ENCODE peak calls at places on chromosomes 11 and 22, in six cellular contexts. One of them, this sample, is unnamed.
A peak's percentile ranks its signal among the peaks of the same experiment; 100 is the strongest.

GRCh38 chr22:27990879-27991278 is 71.8 kb upstream of the PITPNB start:
- DNase-seq in endodermal cell: peak; percentile 95
- DNase-seq in psoas muscle: peak; percentile 90
- DNase-seq in colonic mucosa: peak; percentile 27
- DNase-seq in A549: peak; percentile 13
- DNase-seq in tibial artery: peak; percentile 86
- DNase-seq in this sample: peak; percentile 32

GRCh38 chr11:117995472-117995871 is 9.3 kb downstream of the IL10RA start:
- DNase-seq in endodermal cell: no peak
- DNase-seq in psoas muscle: no peak
- DNase-seq in colonic mucosa: no peak
- DNase-seq in A549: no peak
- DNase-seq in tibial artery: no peak
- DNase-seq in this sample: no peak

GRCh38 chr11:61362542-61362875 is 335 bp downstream of the TMEM138 start:
- DNase-seq in endodermal cell: no peak
- DNase-seq in psoas muscle: no peak
- DNase-seq in colonic mucosa: peak; percentile 32
- DNase-seq in A549: peak; percentile 49
- DNase-seq in tibial artery: no peak
- DNase-seq in this sample: no peak

GRCh38 chr11:108414958-108415357 is 52.4 kb downstream of the C11orf65 start:
- DNase-seq in endodermal cell: no peak
- DNase-seq in psoas muscle: no peak
- DNase-seq in colonic mucosa: no peak
- DNase-seq in A549: no peak
- DNase-seq in tibial artery: no peak
- DNase-seq in this sample: no peak

GRCh38 chr11:22707119-22707899 is 40.9 kb downstream of the GAS2 start:
- DNase-seq in endodermal cell: no peak
- DNase-seq in psoas muscle: no peak
- DNase-seq in colonic mucosa: no peak
- DNase-seq in A549: no peak
- DNase-seq in tibial artery: no peak
- DNase-seq in this sample: no peak

GRCh38 chr11:114448749-114449484 is 9.7 kb downstream of the REXO2 start:
- DNase-seq in endodermal cell: no peak
- DNase-seq in psoas muscle: no peak
- DNase-seq in colonic mucosa: no peak
- DNase-seq in A549: no peak
- DNase-seq in tibial artery: no peak
- DNase-seq in this sample: no peak

GRCh38 chr11:112195906-112196305 is 20.6 kb downstream of the BCO2 start:
- DNase-seq in endodermal cell: no peak
- DNase-seq in psoas muscle: no peak
- DNase-seq in colonic mucosa: no peak
- DNase-seq in A549: no peak
- DNase-seq in tibial artery: no peak
- DNase-seq in this sample: no peak

GRCh38 chr11:1344056-1344635 is 34.7 kb upstream of the TOLLIP start:
- DNase-seq in endodermal cell: no peak
- DNase-seq in psoas muscle: no peak
- DNase-seq in colonic mucosa: peak; percentile 14
- DNase-seq in A549: no peak
- DNase-seq in tibial artery: peak; percentile 51
- DNase-seq in this sample: no peak

GRCh38 chr22:23248583-23248982 is 68.3 kb downstream of the BCR start:
- DNase-seq in endodermal cell: no peak
- DNase-seq in psoas muscle: peak; percentile 20
- DNase-seq in colonic mucosa: no peak
- DNase-seq in A549: no peak
- DNase-seq in tibial artery: no peak
- DNase-seq in this sample: no peak

GRCh38 chr11:56885182-56885581 is 103.5 kb upstream of the OR5AK2 start:
- DNase-seq in endodermal cell: peak; percentile 54
- DNase-seq in psoas muscle: no peak
- DNase-seq in colonic mucosa: peak; percentile 80
- DNase-seq in A549: no peak
- DNase-seq in tibial artery: no peak
- DNase-seq in this sample: no peak

GRCh38 chr11:84719935-84720577 is 907.1 kb downstream of the DLG2 start:
- DNase-seq in endodermal cell: peak; percentile 84
- DNase-seq in psoas muscle: peak; percentile 58
- DNase-seq in colonic mucosa: peak; percentile 17
- DNase-seq in A549: no peak
- DNase-seq in tibial artery: no peak
- DNase-seq in this sample: peak; percentile 28

GRCh38 chr22:35523167-35523928 is 17.3 kb upstream of the RASD2 start:
- DNase-seq in endodermal cell: no peak
- DNase-seq in psoas muscle: no peak
- DNase-seq in colonic mucosa: peak; percentile 35
- DNase-seq in A549: no peak
- DNase-seq in tibial artery: no peak
- DNase-seq in this sample: no peak

GRCh38 chr11:8531312-8531711 is 62.7 kb downstream of the STK33 start:
- DNase-seq in endodermal cell: no peak
- DNase-seq in psoas muscle: no peak
- DNase-seq in colonic mucosa: no peak
- DNase-seq in A549: no peak
- DNase-seq in tibial artery: no peak
- DNase-seq in this sample: no peak

GRCh38 chr11:108241370-108242037 is 18.6 kb downstream of the ATM start:
- DNase-seq in endodermal cell: no peak
- DNase-seq in psoas muscle: no peak
- DNase-seq in colonic mucosa: no peak
- DNase-seq in A549: no peak
- DNase-seq in tibial artery: no peak
- DNase-seq in this sample: no peak

GRCh38 chr11:35165416-35166368 is 26.7 kb downstream of the CD44 start:
- DNase-seq in endodermal cell: no peak
- DNase-seq in psoas muscle: no peak
- DNase-seq in colonic mucosa: peak; percentile 56
- DNase-seq in A549: no peak
- DNase-seq in tibial artery: no peak
- DNase-seq in this sample: no peak

GRCh38 chr11:35702126-35702525 is 39.6 kb downstream of the TRIM44 start:
- DNase-seq in endodermal cell: no peak
- DNase-seq in psoas muscle: peak; percentile 32
- DNase-seq in colonic mucosa: no peak
- DNase-seq in A549: no peak
- DNase-seq in tibial artery: no peak
- DNase-seq in this sample: no peak

GRCh38 chr22:33891455-33891854 is 28.8 kb downstream of the LARGE1 start:
- DNase-seq in endodermal cell: no peak
- DNase-seq in psoas muscle: no peak
- DNase-seq in colonic mucosa: no peak
- DNase-seq in A549: no peak
- DNase-seq in tibial artery: no peak
- DNase-seq in this sample: no peak

GRCh38 chr11:128711136-128711535 is 17.3 kb downstream of the FLI1 start:
- DNase-seq in endodermal cell: no peak
- DNase-seq in psoas muscle: no peak
- DNase-seq in colonic mucosa: no peak
- DNase-seq in A549: no peak
- DNase-seq in tibial artery: no peak
- DNase-seq in this sample: no peak

GRCh38 chr11:84583106-84583505 is 1044.0 kb downstream of the DLG2 start:
- DNase-seq in endodermal cell: no peak
- DNase-seq in psoas muscle: no peak
- DNase-seq in colonic mucosa: no peak
- DNase-seq in A549: no peak
- DNase-seq in tibial artery: no peak
- DNase-seq in this sample: no peak

GRCh38 chr11:27839226-27839913 is 139.1 kb upstream of the BDNF start:
- DNase-seq in endodermal cell: no peak
- DNase-seq in psoas muscle: no peak
- DNase-seq in colonic mucosa: no peak
- DNase-seq in A549: no peak
- DNase-seq in tibial artery: no peak
- DNase-seq in this sample: no peak

GRCh38 chr11:131748146-131749050 is 378.0 kb downstream of the NTM start:
- DNase-seq in endodermal cell: peak; percentile 88
- DNase-seq in psoas muscle: peak; percentile 55
- DNase-seq in colonic mucosa: peak; percentile 48
- DNase-seq in A549: peak; percentile 13
- DNase-seq in tibial artery: peak; percentile 75
- DNase-seq in this sample: peak; percentile 57

DNA sequence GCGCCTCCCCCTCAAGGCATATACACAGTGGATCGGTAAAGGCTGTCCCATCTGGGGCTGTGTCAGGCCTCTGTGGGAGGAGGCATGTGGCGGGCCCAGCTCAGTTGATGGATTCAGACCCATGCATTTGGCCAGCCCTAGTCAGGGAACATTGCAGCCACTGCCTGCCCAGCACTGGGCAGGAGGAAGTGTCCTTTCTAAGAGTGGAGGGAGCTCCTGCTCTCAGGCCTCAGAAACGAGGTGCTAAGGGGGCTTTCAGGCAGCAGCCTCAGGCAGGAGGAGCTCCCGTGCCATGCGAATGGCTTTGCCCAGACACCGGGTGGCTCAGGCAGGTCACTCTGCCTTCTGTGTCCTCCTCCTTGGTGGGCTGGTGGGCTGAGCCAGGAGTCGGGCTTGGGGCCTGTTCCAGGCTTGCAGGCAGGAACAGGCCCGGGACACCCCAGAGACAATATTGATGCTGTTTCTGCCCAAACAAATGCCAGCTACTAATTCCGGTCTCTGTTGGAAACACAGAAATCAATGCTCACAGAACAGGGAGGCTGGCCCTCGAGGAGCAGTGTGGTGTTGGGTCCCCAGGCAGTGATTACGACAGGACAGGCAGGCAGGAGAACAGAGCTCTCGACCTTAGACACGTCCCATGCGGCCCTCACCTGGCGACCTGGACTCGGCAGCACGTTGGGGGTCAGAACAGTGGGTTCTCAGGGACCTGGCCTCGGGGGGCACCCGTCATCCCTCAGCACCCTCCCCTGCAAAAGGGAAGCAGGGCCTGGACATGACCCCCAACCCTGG is 42.3 kb upstream of the CCDC188 start:
- DNase-seq in endodermal cell: no peak
- DNase-seq in psoas muscle: no peak
- DNase-seq in colonic mucosa: no peak
- DNase-seq in A549: no peak
- DNase-seq in tibial artery: no peak
- DNase-seq in this sample: no peak
- H3K27ac ChIP-seq in endodermal cell: no peak overlapping the region
- H3K27ac ChIP-seq in psoas muscle: no peak overlapping the region
- H3K27ac ChIP-seq in colonic mucosa: no peak overlapping the region
- H3K27ac ChIP-seq in A549: no peak overlapping the region
- H3K27ac ChIP-seq in tibial artery: no peak overlapping the region
- H3K27ac ChIP-seq in this sample: no peak overlapping the region

DNA sequence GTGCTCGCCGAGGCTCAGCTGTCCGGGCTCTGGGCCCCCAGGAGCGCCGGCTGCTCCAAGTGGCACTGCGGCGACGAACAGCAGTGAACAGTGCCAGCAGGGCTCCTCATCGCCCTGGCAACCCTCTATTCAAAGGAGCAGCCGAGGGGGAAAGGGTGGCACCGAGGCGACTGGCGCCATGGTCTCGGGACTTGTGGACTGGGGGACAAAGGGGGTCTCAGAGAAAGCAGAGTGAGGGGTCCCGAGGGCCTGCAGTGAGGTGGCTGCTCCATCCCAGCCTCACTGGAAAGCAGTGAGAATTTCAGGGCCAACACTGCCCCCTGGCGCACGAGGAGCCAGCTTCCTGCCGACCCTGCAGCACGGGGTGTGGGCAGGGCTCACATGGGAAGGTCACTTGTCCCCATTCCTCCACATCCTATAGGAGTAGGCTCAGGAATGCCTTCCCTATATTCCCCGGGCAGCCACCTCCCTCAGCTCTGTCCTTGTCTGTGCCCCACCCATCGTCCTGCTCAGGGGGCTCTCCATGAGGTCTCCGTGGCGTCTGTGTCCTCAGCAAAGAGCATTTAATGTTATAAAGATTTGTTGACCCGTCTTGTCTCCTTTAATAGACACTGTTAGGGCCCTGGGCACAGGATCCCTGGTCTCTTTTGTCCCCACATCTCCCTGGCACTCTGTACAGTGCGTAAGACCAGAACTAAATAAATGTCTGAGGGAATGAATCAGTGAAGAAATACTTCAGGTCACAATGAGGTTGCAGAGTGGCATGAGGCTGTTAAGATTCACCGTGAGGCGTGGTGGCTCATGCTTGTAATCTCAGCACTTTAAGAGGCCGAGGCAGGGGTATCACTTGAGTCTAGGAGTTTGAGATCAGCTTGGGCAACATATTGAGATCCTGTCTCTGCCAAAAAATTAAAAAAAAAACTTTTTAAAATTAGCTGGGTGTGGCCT is 26.4 kb downstream of the LRFN4 start:
- DNase-seq in endodermal cell: peak; percentile 98
- DNase-seq in psoas muscle: peak; percentile 86
- DNase-seq in colonic mucosa: peak; percentile 83
- DNase-seq in A549: peak; percentile 85
- DNase-seq in tibial artery: no peak
- DNase-seq in this sample: peak; percentile 81
- H3K4me3 ChIP-seq in endodermal cell: no peak overlapping the region
- H3K4me3 ChIP-seq in psoas muscle: peak overlapping the region; percentile 46
- H3K4me3 ChIP-seq in colonic mucosa: no peak overlapping the region
- H3K4me3 ChIP-seq in A549: no peak overlapping the region
- H3K4me3 ChIP-seq in tibial artery: no peak overlapping the region
- H3K4me3 ChIP-seq in this sample: peak overlapping the region; percentile 41

GRCh38 chr11:92845390-92846185 is 123.9 kb upstream of the MTNR1B start:
- DNase-seq in endodermal cell: no peak
- DNase-seq in psoas muscle: no peak
- DNase-seq in colonic mucosa: no peak
- DNase-seq in A549: no peak
- DNase-seq in tibial artery: no peak
- DNase-seq in this sample: no peak
- TF ChIP-seq CTCF in endodermal cell: no peak
- TF ChIP-seq CTCF in psoas muscle: no peak
- TF ChIP-seq CTCF in colonic mucosa: no peak
- TF ChIP-seq CTCF in A549: no peak
- TF ChIP-seq CTCF in tibial artery: no peak
- TF ChIP-seq CTCF in this sample: no peak

GRCh38 chr11:116929393-116930090 is 92.1 kb upstream of the APOA1 start:
- DNase-seq in endodermal cell: no peak
- DNase-seq in psoas muscle: no peak
- DNase-seq in colonic mucosa: no peak
- DNase-seq in A549: no peak
- DNase-seq in tibial artery: no peak
- DNase-seq in this sample: no peak

GRCh38 chr11:116927163-116927772 is 89.8 kb upstream of the APOA1 start:
- DNase-seq in endodermal cell: no peak
- DNase-seq in psoas muscle: no peak
- DNase-seq in colonic mucosa: no peak
- DNase-seq in A549: no peak
- DNase-seq in tibial artery: no peak
- DNase-seq in this sample: no peak

GRCh38 chr11:116928102-116928777 is 90.8 kb upstream of the APOA1 start:
- DNase-seq in endodermal cell: no peak
- DNase-seq in psoas muscle: no peak
- DNase-seq in colonic mucosa: no peak
- DNase-seq in A549: no peak
- DNase-seq in tibial artery: no peak
- DNase-seq in this sample: no peak

GRCh38 chr11:116928845-116929244 is 91.4 kb upstream of the APOA1 start:
- DNase-seq in endodermal cell: no peak
- DNase-seq in psoas muscle: no peak
- DNase-seq in colonic mucosa: no peak
- DNase-seq in A549: no peak
- DNase-seq in tibial artery: no peak
- DNase-seq in this sample: no peak

GRCh38 chr11:116925050-116925449 is 87.6 kb upstream of the APOA1 start:
- DNase-seq in endodermal cell: no peak
- DNase-seq in psoas muscle: no peak
- DNase-seq in colonic mucosa: no peak
- DNase-seq in A549: no peak
- DNase-seq in tibial artery: no peak
- DNase-seq in this sample: no peak
- H3K27ac ChIP-seq in endodermal cell: no peak overlapping the region
- H3K27ac ChIP-seq in psoas muscle: no peak overlapping the region
- H3K27ac ChIP-seq in colonic mucosa: no peak overlapping the region
- H3K27ac ChIP-seq in A549: no peak overlapping the region
- H3K27ac ChIP-seq in tibial artery: no peak overlapping the region
- H3K27ac ChIP-seq in this sample: no peak overlapping the region